ENCODE peak calls at places on chromosomes 7 and 10, in seven cellular contexts. One of them, this sample, is unnamed.

GRCh38 chr7:77989981-77990566 is 191.5 kb downstream of the PHTF2 start:
- DNase-seq in colonic mucosa: peak
- DNase-seq in PC-3: peak
- DNase-seq in HFF-Myc: no peak
- DNase-seq in cardiac muscle cell: no peak
- DNase-seq in HFFc6: no peak
- DNase-seq in stomach: peak
- DNase-seq in this sample: no peak

GRCh38 chr10:43264324-43264986 is 2.4 kb downstream of the RASGEF1A start:
- DNase-seq in colonic mucosa: no peak
- DNase-seq in PC-3: no peak
- DNase-seq in HFF-Myc: no peak
- DNase-seq in cardiac muscle cell: no peak
- DNase-seq in HFFc6: no peak
- DNase-seq in stomach: no peak
- DNase-seq in this sample: no peak

GRCh38 chr7:142671506-142671905 is 77.8 kb upstream of the PRSS1 start:
- DNase-seq in colonic mucosa: no peak
- DNase-seq in PC-3: no peak
- DNase-seq in HFF-Myc: no peak
- DNase-seq in cardiac muscle cell: no peak
- DNase-seq in HFFc6: no peak
- DNase-seq in stomach: no peak
- DNase-seq in this sample: no peak

GRCh38 chr7:155807805-155808550 is 4.3 kb downstream of the SHH start:
- DNase-seq in colonic mucosa: peak
- DNase-seq in PC-3: no peak
- DNase-seq in HFF-Myc: no peak
- DNase-seq in cardiac muscle cell: no peak
- DNase-seq in HFFc6: no peak
- DNase-seq in stomach: no peak
- DNase-seq in this sample: no peak

GRCh38 chr7:55522268-55522902 is 49.9 kb downstream of the VOPP1 start:
- DNase-seq in colonic mucosa: no peak
- DNase-seq in PC-3: no peak
- DNase-seq in HFF-Myc: no peak
- DNase-seq in cardiac muscle cell: no peak
- DNase-seq in HFFc6: no peak
- DNase-seq in stomach: peak
- DNase-seq in this sample: no peak

GRCh38 chr7:38858281-38858884 is 50.6 kb downstream of the VPS41 start:
- DNase-seq in colonic mucosa: no peak
- DNase-seq in PC-3: peak
- DNase-seq in HFF-Myc: peak
- DNase-seq in cardiac muscle cell: no peak
- DNase-seq in HFFc6: peak
- DNase-seq in stomach: no peak
- DNase-seq in this sample: peak

GRCh38 chr7:47724335-47724982 is 142.5 kb upstream of the TNS3 start:
- DNase-seq in colonic mucosa: no peak
- DNase-seq in PC-3: peak
- DNase-seq in HFF-Myc: peak
- DNase-seq in cardiac muscle cell: peak
- DNase-seq in HFFc6: peak
- DNase-seq in stomach: peak
- DNase-seq in this sample: no peak

GRCh38 chr10:49309691-49310371 is 10.9 kb downstream of the C10orf71 start:
- DNase-seq in colonic mucosa: no peak
- DNase-seq in PC-3: no peak
- DNase-seq in HFF-Myc: no peak
- DNase-seq in cardiac muscle cell: no peak
- DNase-seq in HFFc6: no peak
- DNase-seq in stomach: no peak
- DNase-seq in this sample: no peak

GRCh38 chr10:91610444-91610843 is 22.4 kb downstream of the PPP1R3C start:
- DNase-seq in colonic mucosa: no peak
- DNase-seq in PC-3: no peak
- DNase-seq in HFF-Myc: no peak
- DNase-seq in cardiac muscle cell: no peak
- DNase-seq in HFFc6: peak
- DNase-seq in stomach: no peak
- DNase-seq in this sample: no peak

GRCh38 chr7:55387062-55387965 is 22.2 kb downstream of the LANCL2 start:
- DNase-seq in colonic mucosa: no peak
- DNase-seq in PC-3: peak
- DNase-seq in HFF-Myc: no peak
- DNase-seq in cardiac muscle cell: peak
- DNase-seq in HFFc6: no peak
- DNase-seq in stomach: no peak
- DNase-seq in this sample: no peak

GRCh38 chr10:128476845-128477244 is 350.6 kb upstream of the MKI67 start:
- DNase-seq in colonic mucosa: no peak
- DNase-seq in PC-3: no peak
- DNase-seq in HFF-Myc: no peak
- DNase-seq in cardiac muscle cell: no peak
- DNase-seq in HFFc6: no peak
- DNase-seq in stomach: no peak
- DNase-seq in this sample: no peak

GRCh38 chr10:88755753-88756152 is 4.1 kb upstream of the LIPN start:
- DNase-seq in colonic mucosa: no peak
- DNase-seq in PC-3: no peak
- DNase-seq in HFF-Myc: no peak
- DNase-seq in cardiac muscle cell: no peak
- DNase-seq in HFFc6: no peak
- DNase-seq in stomach: no peak
- DNase-seq in this sample: no peak

GRCh38 chr10:119655566-119656001 is 4.4 kb downstream of the BAG3 start:
- DNase-seq in colonic mucosa: peak
- DNase-seq in PC-3: peak
- DNase-seq in HFF-Myc: no peak
- DNase-seq in cardiac muscle cell: no peak
- DNase-seq in HFFc6: peak
- DNase-seq in stomach: peak
- DNase-seq in this sample: no peak

GRCh38 chr10:95445223-95445836 is 115.8 kb downstream of the SORBS1 start:
- DNase-seq in colonic mucosa: peak
- DNase-seq in PC-3: peak
- DNase-seq in HFF-Myc: peak
- DNase-seq in cardiac muscle cell: no peak
- DNase-seq in HFFc6: peak
- DNase-seq in stomach: peak
- DNase-seq in this sample: peak

GRCh38 chr7:98240961-98241673 is 10.9 kb downstream of the TECPR1 start:
- DNase-seq in colonic mucosa: peak
- DNase-seq in PC-3: peak
- DNase-seq in HFF-Myc: no peak
- DNase-seq in cardiac muscle cell: peak
- DNase-seq in HFFc6: no peak
- DNase-seq in stomach: peak
- DNase-seq in this sample: peak

GRCh38 chr10:116891208-116891607 is 41.9 kb downstream of the ENO4 start:
- DNase-seq in colonic mucosa: peak
- DNase-seq in PC-3: peak
- DNase-seq in HFF-Myc: peak
- DNase-seq in cardiac muscle cell: no peak
- DNase-seq in HFFc6: peak
- DNase-seq in stomach: no peak
- DNase-seq in this sample: no peak

GRCh38 chr7:134368851-134369533 is 52.3 kb upstream of the SLC35B4 start:
- DNase-seq in colonic mucosa: peak
- DNase-seq in PC-3: peak
- DNase-seq in HFF-Myc: no peak
- DNase-seq in cardiac muscle cell: no peak
- DNase-seq in HFFc6: peak
- DNase-seq in stomach: peak
- DNase-seq in this sample: no peak

GRCh38 chr10:63452524-63452923 is 13.3 kb downstream of the JMJD1C start:
- DNase-seq in colonic mucosa: no peak
- DNase-seq in PC-3: no peak
- DNase-seq in HFF-Myc: no peak
- DNase-seq in cardiac muscle cell: no peak
- DNase-seq in HFFc6: no peak
- DNase-seq in stomach: no peak
- DNase-seq in this sample: no peak

GRCh38 chr7:51701935-51702334 is 385.3 kb upstream of the COBL start:
- DNase-seq in colonic mucosa: no peak
- DNase-seq in PC-3: no peak
- DNase-seq in HFF-Myc: no peak
- DNase-seq in cardiac muscle cell: no peak
- DNase-seq in HFFc6: no peak
- DNase-seq in stomach: no peak
- DNase-seq in this sample: no peak
- TF ChIP-seq CTCF in colonic mucosa: no peak
- TF ChIP-seq CTCF in PC-3: no peak
- TF ChIP-seq CTCF in HFF-Myc: no peak
- TF ChIP-seq CTCF in cardiac muscle cell: no peak
- TF ChIP-seq CTCF in HFFc6: no peak
- TF ChIP-seq CTCF in stomach: no peak
- TF ChIP-seq CTCF in this sample: no peak

GRCh38 chr10:11104772-11105675 is 87.4 kb downstream of the CELF2 start:
- DNase-seq in colonic mucosa: no peak
- DNase-seq in PC-3: no peak
- DNase-seq in HFF-Myc: no peak
- DNase-seq in cardiac muscle cell: no peak
- DNase-seq in HFFc6: no peak
- DNase-seq in stomach: no peak
- DNase-seq in this sample: no peak
- TF ChIP-seq CTCF in colonic mucosa: no peak
- TF ChIP-seq CTCF in PC-3: no peak
- TF ChIP-seq CTCF in HFF-Myc: no peak
- TF ChIP-seq CTCF in cardiac muscle cell: no peak
- TF ChIP-seq CTCF in HFFc6: no peak
- TF ChIP-seq CTCF in stomach: no peak
- TF ChIP-seq CTCF in this sample: no peak

GRCh38 chr10:99973190-99973589 is 36.6 kb downstream of the DNMBP start:
- DNase-seq in colonic mucosa: no peak
- DNase-seq in PC-3: no peak
- DNase-seq in HFF-Myc: no peak
- DNase-seq in cardiac muscle cell: no peak
- DNase-seq in HFFc6: no peak
- DNase-seq in stomach: no peak
- DNase-seq in this sample: no peak

GRCh38 chr10:99975106-99975829 is 34.5 kb downstream of the DNMBP start:
- DNase-seq in colonic mucosa: no peak
- DNase-seq in PC-3: no peak
- DNase-seq in HFF-Myc: no peak
- DNase-seq in cardiac muscle cell: no peak
- DNase-seq in HFFc6: no peak
- DNase-seq in stomach: no peak
- DNase-seq in this sample: no peak

GRCh38 chr10:99976886-99977391 is 32.8 kb downstream of the DNMBP start:
- DNase-seq in colonic mucosa: no peak
- DNase-seq in PC-3: peak
- DNase-seq in HFF-Myc: peak
- DNase-seq in cardiac muscle cell: no peak
- DNase-seq in HFFc6: peak
- DNase-seq in stomach: no peak
- DNase-seq in this sample: no peak

GRCh38 chr10:99977916-99978315 is 31.8 kb downstream of the DNMBP start:
- DNase-seq in colonic mucosa: no peak
- DNase-seq in PC-3: no peak
- DNase-seq in HFF-Myc: no peak
- DNase-seq in cardiac muscle cell: peak
- DNase-seq in HFFc6: no peak
- DNase-seq in stomach: no peak
- DNase-seq in this sample: no peak

GRCh38 chr10:99975942-99976809 is 33.6 kb downstream of the DNMBP start:
- DNase-seq in colonic mucosa: no peak
- DNase-seq in PC-3: no peak
- DNase-seq in HFF-Myc: peak
- DNase-seq in cardiac muscle cell: no peak
- DNase-seq in HFFc6: no peak
- DNase-seq in stomach: no peak
- DNase-seq in this sample: no peak
- TF ChIP-seq CTCF in colonic mucosa: no peak
- TF ChIP-seq CTCF in PC-3: no peak
- TF ChIP-seq CTCF in HFF-Myc: no peak
- TF ChIP-seq CTCF in cardiac muscle cell: no peak
- TF ChIP-seq CTCF in HFFc6: no peak
- TF ChIP-seq CTCF in stomach: no peak
- TF ChIP-seq CTCF in this sample: no peak

GRCh38 chr10:112442063-112442462 is 4.7 kb downstream of the ZDHHC6 start:
- DNase-seq in colonic mucosa: no peak
- DNase-seq in PC-3: no peak
- DNase-seq in HFF-Myc: no peak
- DNase-seq in cardiac muscle cell: no peak
- DNase-seq in HFFc6: no peak
- DNase-seq in stomach: no peak
- DNase-seq in this sample: no peak

GRCh38 chr10:112441520-112441919 is 5.2 kb downstream of the ZDHHC6 start:
- DNase-seq in colonic mucosa: no peak
- DNase-seq in PC-3: no peak
- DNase-seq in HFF-Myc: no peak
- DNase-seq in cardiac muscle cell: no peak
- DNase-seq in HFFc6: no peak
- DNase-seq in stomach: no peak
- DNase-seq in this sample: no peak

GRCh38 chr10:112446055-112446854 is 459 bp downstream of the ZDHHC6 start:
- DNase-seq in colonic mucosa: peak
- DNase-seq in PC-3: no peak
- DNase-seq in HFF-Myc: no peak
- DNase-seq in cardiac muscle cell: no peak
- DNase-seq in HFFc6: no peak
- DNase-seq in stomach: no peak
- DNase-seq in this sample: no peak

GRCh38 chr10:112448903-112449302 is 1.9 kb downstream of the VTI1A start:
- DNase-seq in colonic mucosa: no peak
- DNase-seq in PC-3: no peak
- DNase-seq in HFF-Myc: no peak
- DNase-seq in cardiac muscle cell: no peak
- DNase-seq in HFFc6: no peak
- DNase-seq in stomach: no peak
- DNase-seq in this sample: no peak

DNA sequence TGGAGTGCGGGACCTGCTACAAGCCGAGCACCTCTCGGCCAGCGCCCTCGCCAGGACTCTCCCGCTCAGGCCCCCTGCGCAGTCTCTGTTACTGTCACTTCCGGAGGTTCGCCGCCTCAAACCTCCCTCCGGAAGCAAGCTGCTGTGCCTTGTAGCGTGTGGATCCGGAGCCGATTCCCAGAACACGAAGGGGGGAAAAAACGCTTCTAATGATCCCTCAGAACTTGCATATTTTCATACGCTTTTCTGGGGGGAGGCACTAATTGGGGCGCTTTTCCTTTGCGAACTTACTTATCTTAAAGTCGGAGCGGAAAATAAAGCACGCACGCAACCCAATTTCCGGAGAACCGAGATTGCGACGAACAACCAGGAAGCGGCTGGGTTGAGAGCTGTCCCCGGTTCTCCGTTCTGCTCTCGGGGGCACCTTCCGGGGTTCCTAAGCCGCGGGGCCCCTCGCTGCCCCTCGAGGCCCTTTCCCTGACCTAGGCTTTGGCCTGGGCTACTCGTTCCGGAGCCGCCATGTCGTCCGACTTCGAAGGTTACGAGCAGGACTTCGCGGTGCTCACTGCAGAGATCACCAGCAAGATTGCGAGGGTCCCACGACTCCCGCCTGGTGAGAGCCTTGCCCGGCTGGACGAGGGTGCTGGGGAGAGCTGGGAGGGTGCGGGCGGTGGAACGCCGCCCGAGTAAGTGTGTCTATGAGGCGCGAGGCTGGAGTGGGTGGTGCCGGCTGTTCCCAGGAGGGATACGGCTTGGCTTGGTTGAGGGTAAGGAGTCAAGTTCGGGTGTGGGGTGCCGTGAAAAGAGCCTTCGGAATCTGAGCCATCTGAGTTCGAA is at the start of the genes VTI1A and ZDHHC6:
- DNase-seq in colonic mucosa: peak
- DNase-seq in PC-3: peak
- DNase-seq in HFF-Myc: peak
- DNase-seq in cardiac muscle cell: peak
- DNase-seq in HFFc6: peak
- DNase-seq in stomach: peak
- DNase-seq in this sample: peak
- TF ChIP-seq CTCF in colonic mucosa: no peak
- TF ChIP-seq CTCF in PC-3: no peak
- TF ChIP-seq CTCF in HFF-Myc: peak
- TF ChIP-seq CTCF in cardiac muscle cell: peak
- TF ChIP-seq CTCF in HFFc6: peak
- TF ChIP-seq CTCF in stomach: no peak
- TF ChIP-seq CTCF in this sample: peak